ENCODE peak calls at places on chromosomes 7 and 10, in five cellular contexts. M is H1, O is SK-N-SH, V is transverse colon, F is HepG2. H is an unnamed sample.

GRCh38 chr10:128440513-128441160 is 314.4 kb upstream of the MKI67 start:
- DNase-seq in M (no peak), O (no peak), V (no peak), F (no peak), H (no peak)

GRCh38 chr7:192035-192649 is at the start of gene FAM20C:
- DNase-seq in M (no peak), O (peak; percentile 91), V (peak; percentile 83), F (no peak), H (peak; percentile 96)

GRCh38 chr7:33836797-33837355 is 68.5 kb upstream of the BMPER start:
- DNase-seq in M (no peak), O (peak; percentile 21), V (no peak), F (no peak), H (no peak)

GRCh38 chr7:70573202-70573810 is 558.6 kb upstream of the GALNT17 start:
- DNase-seq in M (no peak), O (no peak), V (no peak), F (no peak), H (no peak)

GRCh38 chr7:73978681-73979563 is 49.1 kb upstream of the ELN start:
- DNase-seq in M (peak; percentile 29), O (peak; percentile 55), V (peak; percentile 93), F (peak; percentile 89), H (peak; percentile 88)

GRCh38 chr10:117541909-117542705 is 439 bp upstream of the EMX2 start:
- DNase-seq in M (no peak), O (peak; percentile 84), V (no peak), F (no peak), H (no peak)

GRCh38 chr10:43374194-43374593 is 2.8 kb downstream of the FXYD4 start:
- DNase-seq in M (no peak), O (no peak), V (no peak), F (no peak), H (no peak)

GRCh38 chr10:89337493-89337892 is 9.7 kb downstream of the IFIT3 start:
- DNase-seq in M (no peak), O (no peak), V (no peak), F (no peak), H (no peak)

GRCh38 chr10:70131560-70131937 is 1.1 kb downstream of the AIFM2 start:
- DNase-seq in M (no peak), O (no peak), V (no peak), F (no peak), H (no peak)

GRCh38 chr10:79274279-79275104 is 72.8 kb upstream of the PPIF start:
- DNase-seq in M (no peak), O (peak; percentile 87), V (peak; percentile 64), F (no peak), H (peak; percentile 96)
- TF ChIP-seq POLR2AphosphoS5 in M (no peak), O (no peak), V (peak; percentile 88), F (no peak), H (peak; percentile 87)

GRCh38 chr10:98261436-98262277 is 6.3 kb downstream of the LOXL4 start:
- DNase-seq in M (no peak), O (no peak), V (no peak), F (no peak), H (peak; percentile 87)
- H3K4me1 ChIP-seq in M (no peaks in the 10 kb centered on the region), O (peaks cover 3% of the 10 kb centered on the region), V (peaks cover 5% of the 10 kb centered on the region), F (peaks cover 42% of the 10 kb centered on the region), H (peaks cover 15% of the 10 kb centered on the region)

GRCh38 chr10:4240641-4241197 is 455.7 kb upstream of the KLF6 start:
- DNase-seq in M (no peak), O (no peak), V (no peak), F (no peak), H (no peak)
- H3K4me3 ChIP-seq in M (no peak overlapping the region), O (peak overlapping the region; percentile 59), V (no peak overlapping the region), F (no peak overlapping the region), H (peak overlapping the region; percentile 56)

GRCh38 chr7:44827567-44827966 is 20.3 kb downstream of the H2AZ2 start:
- DNase-seq in M (no peak), O (no peak), V (no peak), F (no peak), H (no peak)

GRCh38 chr7:44819292-44819691 is 22.8 kb downstream of the PPIA start:
- DNase-seq in M (no peak), O (peak; percentile 35), V (no peak), F (no peak), H (no peak)

GRCh38 chr7:44824894-44825526 is 22.9 kb downstream of the H2AZ2 start:
- DNase-seq in M (no peak), O (no peak), V (no peak), F (no peak), H (no peak)

GRCh38 chr7:44823266-44823781 is 24.6 kb downstream of the H2AZ2 start:
- DNase-seq in M (no peak), O (no peak), V (no peak), F (no peak), H (no peak)
- TF ChIP-seq POLR2AphosphoS5 in M (peak; percentile 49), O (peak; percentile 32), V (no peak), F (no peak), H (no peak)

GRCh38 chr10:119314486-119314885 is 107.1 kb downstream of the GRK5 start:
- DNase-seq in M (no peak), O (no peak), V (no peak), F (no peak), H (no peak)
- H3K4me1 ChIP-seq in M (peaks cover 12% of the 10 kb centered on the region), O (peaks cover 52% of the 10 kb centered on the region), V (peaks cover 43% of the 10 kb centered on the region), F (peaks cover 82% of the 10 kb centered on the region), H (peaks cover 98% of the 10 kb centered on the region)

DNA sequence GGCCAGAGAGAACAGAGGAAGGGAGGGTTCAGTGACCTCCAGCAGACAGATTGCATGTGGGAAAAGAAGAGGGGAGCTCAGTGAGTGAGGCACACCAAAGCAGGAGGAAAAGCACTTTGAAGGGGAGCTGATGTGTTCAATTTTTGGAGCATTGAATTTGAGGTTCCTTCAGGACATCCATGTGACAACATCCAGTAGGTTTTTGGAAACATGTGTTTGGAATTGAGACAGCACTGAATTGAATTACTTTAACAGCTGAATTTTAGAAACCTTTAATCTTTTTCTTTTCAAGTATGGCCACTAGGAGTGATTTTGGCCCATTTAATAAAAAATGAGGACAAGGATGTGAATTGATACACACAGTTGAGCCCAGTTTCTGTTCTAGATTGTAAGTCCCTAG is 101.8 kb upstream of the SEC61G start:
- DNase-seq in M (no peak), O (no peak), V (no peak), F (no peak), H (no peak)
- H3K4me3 ChIP-seq in M (no peak overlapping the region), O (no peak overlapping the region), V (no peak overlapping the region), F (no peak overlapping the region), H (no peak overlapping the region)

GRCh38 chr10:80410578-80411145 is 2.3 kb downstream of the PRXL2A start:
- DNase-seq in M (no peak), O (no peak), V (peak; percentile 32), F (no peak), H (no peak)
- TF ChIP-seq POLR2AphosphoS5 in M (no peak), O (no peak), V (no peak), F (no peak), H (no peak)

GRCh38 chr7:127586346-127586745 is 950 bp upstream of the GCC1 start:
- DNase-seq in M (no peak), O (no peak), V (no peak), F (no peak), H (no peak)

GRCh38 chr7:127584648-127585043 is 750 bp downstream of the GCC1 start:
- DNase-seq in M (no peak), O (no peak), V (no peak), F (no peak), H (no peak)

GRCh38 chr7:127587663-127588018 is 570 bp upstream of the ARF5 start:
- DNase-seq in M (no peak), O (no peak), V (peak; percentile 20), F (no peak), H (no peak)

GRCh38 chr7:127588019-127588696 is at the start of gene ARF5:
- DNase-seq in M (peak; percentile 57), O (peak; percentile 100), V (peak; percentile 93), F (peak; percentile 60), H (peak; percentile 96)

GRCh38 chr7:127585044-127585953 is at the start of gene GCC1:
- DNase-seq in M (peak; percentile 66), O (peak; percentile 99), V (peak; percentile 95), F (peak; percentile 75), H (peak; percentile 98)
- H3K4me1 ChIP-seq in M (peaks cover 6% of the 10 kb centered on the region), O (peaks cover 59% of the 10 kb centered on the region), V (peaks cover 68% of the 10 kb centered on the region), F (peaks cover 75% of the 10 kb centered on the region), H (peaks cover 54% of the 10 kb centered on the region)

DNA sequence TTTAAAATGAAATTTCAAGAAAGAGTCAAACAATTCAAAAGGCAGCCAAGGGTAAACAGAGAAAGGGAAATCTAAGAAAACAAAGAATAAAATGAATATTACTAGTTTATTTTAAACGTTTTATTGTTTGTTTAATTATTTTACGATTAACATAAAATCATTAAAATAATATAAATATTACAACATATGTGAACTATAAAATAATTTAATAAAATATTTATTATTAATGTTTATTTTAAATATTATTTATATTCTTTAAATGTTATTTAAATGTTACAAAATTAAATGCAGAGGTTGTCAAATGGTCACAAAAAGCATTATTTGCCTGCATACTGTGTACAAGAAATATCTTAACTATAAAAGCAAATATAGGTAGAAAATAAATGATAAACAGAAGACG is 786.7 kb upstream of the GHITM start:
- DNase-seq in M (no peak), O (no peak), V (no peak), F (no peak), H (no peak)
- H3K4me3 ChIP-seq in M (no peak overlapping the region), O (no peak overlapping the region), V (no peak overlapping the region), F (no peak overlapping the region), H (no peak overlapping the region)

H was measured in esophagus muscularis mucosa.